ENCODE peak calls at places on chromosomes 7 and 10, in six cellular contexts. B is heart right ventricle, A is OCI-LY7, Z is lower lobe of right lung, E is upper lobe of left lung, N is ovary. F is an unnamed sample.

GRCh38 chr10:3468919-3469638 is 296.5 kb upstream of the PITRM1 start:
- DNase-seq in A (no peak), E (no peak), N (peak; percentile 41), B (peak; percentile 66), Z (peak; percentile 67), F (no peak)

GRCh38 chr7:98244871-98245270 is 7.2 kb downstream of the TECPR1 start:
- DNase-seq in N (no peak), Z (no peak), A (no peak), B (no peak), E (peak; percentile 72), F (no peak)

GRCh38 chr7:153382591-153383225 is 623.2 kb downstream of the ACTR3B start:
- DNase-seq in Z (no peak), E (no peak), A (no peak), B (no peak), N (no peak), F (no peak)

GRCh38 chr10:11601670-11602069 is 9.8 kb downstream of the USP6NL start:
- DNase-seq in A (no peak), N (no peak), E (no peak), Z (no peak), B (no peak), F (no peak)

GRCh38 chr7:107758667-107759066 is 14.7 kb downstream of the CBLL1 start:
- DNase-seq in Z (no peak), E (no peak), N (no peak), A (no peak), B (no peak), F (no peak)

GRCh38 chr10:70283445-70284399 is at the start of gene NPFFR1:
- DNase-seq in Z (no peak), N (no peak), E (peak; percentile 88), B (no peak), A (no peak), F (no peak)

GRCh38 chr10:66586073-66586472 is 339.8 kb upstream of the LRRTM3 start:
- DNase-seq in A (no peak), B (no peak), Z (no peak), N (no peak), E (no peak), F (no peak)

GRCh38 chr10:74177140-74177677 is 26.2 kb downstream of the ADK start:
- DNase-seq in E (peak; percentile 90), B (no peak), A (peak; percentile 43), Z (peak; percentile 64), N (no peak), F (peak; percentile 17)

GRCh38 chr7:65269150-65269856 is 104.4 kb upstream of the ZNF92 start:
- DNase-seq in A (peak; percentile 94), E (no peak), Z (peak; percentile 46), B (peak; percentile 20), N (no peak), F (no peak)

GRCh38 chr7:71261066-71261465 is 129.1 kb downstream of the GALNT17 start:
- DNase-seq in A (no peak), N (no peak), Z (no peak), B (no peak), E (no peak), F (no peak)

GRCh38 chr7:71266912-71267311 is 135.0 kb downstream of the GALNT17 start:
- DNase-seq in A (no peak), Z (no peak), B (no peak), N (no peak), E (no peak), F (no peak)

GRCh38 chr7:71267734-71268133 is 135.8 kb downstream of the GALNT17 start:
- DNase-seq in B (no peak), Z (no peak), E (no peak), A (no peak), N (no peak), F (no peak)

DNA sequence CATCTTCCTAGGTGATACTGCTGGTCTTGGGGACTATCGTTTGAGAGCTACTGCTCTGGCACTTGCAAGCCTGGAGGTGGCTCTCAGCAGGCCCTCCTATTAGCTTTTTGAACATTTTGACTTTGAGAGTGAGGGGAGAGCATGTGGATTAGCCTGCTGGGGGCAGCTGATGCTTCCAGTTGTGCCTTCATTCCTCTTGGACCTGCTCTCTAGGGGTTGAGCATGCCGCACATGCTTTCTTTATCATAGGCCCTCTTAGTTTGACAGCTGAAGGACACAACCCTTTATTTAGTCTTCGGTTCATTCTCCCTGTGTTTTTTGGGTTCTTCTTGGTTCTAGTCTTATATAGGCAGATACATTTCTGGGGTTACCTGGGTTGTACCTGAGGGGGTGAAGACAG is 132.1 kb downstream of the GALNT17 start:
- DNase-seq in A (no peak), N (no peak), E (no peak), Z (no peak), B (peak; percentile 47), F (no peak)
- H3K4me3 ChIP-seq in A (no peak overlapping the region), N (no peak overlapping the region), E (no peak overlapping the region), Z (no peak overlapping the region), B (no peak overlapping the region), F (no peak overlapping the region)

GRCh38 chr7:7564323-7564780 is 2.3 kb upstream of the MIOS start:
- DNase-seq in A (no peak), N (no peak), Z (no peak), B (no peak), E (no peak), F (no peak)
- H3K27ac ChIP-seq in A (no peak overlapping the region), N (no peak overlapping the region), Z (no peak overlapping the region), B (no peak overlapping the region), E (peak overlapping the region; percentile 27), F (no peak overlapping the region)

DNA sequence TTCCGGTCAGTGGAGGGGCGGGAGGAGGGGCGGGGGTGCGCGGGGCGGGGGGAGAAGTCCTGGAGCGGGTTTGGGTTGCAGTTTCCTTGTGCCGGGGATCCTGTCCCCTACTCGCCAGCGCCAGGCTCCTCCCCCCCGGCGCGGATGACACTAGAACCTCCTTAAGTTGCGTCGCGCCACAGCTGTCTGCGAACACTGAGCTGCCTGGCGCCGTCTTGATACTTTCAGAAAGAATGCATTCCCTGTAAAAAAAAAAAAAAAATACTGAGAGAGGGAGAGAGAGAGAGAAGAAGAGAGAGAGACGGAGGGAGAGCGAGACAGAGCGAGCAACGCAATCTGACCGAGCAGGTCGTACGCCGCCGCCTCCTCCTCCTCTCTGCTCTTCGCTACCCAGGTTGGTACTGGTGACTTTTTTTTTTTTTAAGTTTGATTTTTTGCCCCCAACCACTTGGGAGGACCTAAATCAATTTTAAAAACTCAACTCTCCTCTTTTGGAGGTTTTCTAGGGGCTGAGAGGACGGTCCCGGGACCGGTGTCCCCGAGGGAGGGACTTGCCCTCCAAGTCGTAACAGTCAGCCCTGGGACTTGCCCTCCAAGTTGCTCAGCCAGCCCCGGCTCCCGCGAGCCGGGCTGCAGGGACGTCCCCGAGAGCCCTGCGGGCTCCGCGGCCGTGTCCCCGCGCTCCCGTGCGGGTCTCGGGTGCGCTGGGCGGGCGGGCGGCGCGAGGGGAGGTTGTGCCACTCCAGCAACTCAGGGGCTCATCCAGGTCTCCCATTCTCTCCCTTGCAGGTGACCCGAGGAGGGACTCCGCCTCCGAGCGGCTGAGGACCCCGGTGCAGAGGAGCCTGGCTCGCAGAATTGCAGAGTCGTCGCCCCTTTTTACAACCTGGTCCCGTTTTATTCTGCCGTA is at the start of gene GATA3:
- DNase-seq in B (peak; percentile 58), N (no peak), Z (peak; percentile 78), E (peak; percentile 89), A (no peak), F (no peak)
- H3K4me3 ChIP-seq in B (peak within 1 kb of the TSS; percentile 36), N (peak within 1 kb of the TSS; percentile 32), Z (peak within 1 kb of the TSS; percentile 60), E (peak within 1 kb of the TSS; percentile 54), A (peak within 1 kb of the TSS; percentile 51), F (peak within 1 kb of the TSS; percentile 20)

GRCh38 chr10:58653139-58653538 is 140.5 kb downstream of the BICC1 start:
- DNase-seq in N (no peak), E (no peak), B (no peak), Z (no peak), A (no peak), F (no peak)
- H3K27ac ChIP-seq in N (no peak overlapping the region), E (no peak overlapping the region), B (no peak overlapping the region), Z (no peak overlapping the region), A (no peak overlapping the region), F (no peak overlapping the region)

GRCh38 chr7:26280097-26280496 is 11.6 kb upstream of the SNX10 start:
- DNase-seq in A (no peak), Z (no peak), E (no peak), N (no peak), B (no peak), F (no peak)

GRCh38 chr7:26280723-26281122 is 10.9 kb upstream of the SNX10 start:
- DNase-seq in B (no peak), N (no peak), Z (no peak), E (no peak), A (no peak), F (no peak)

GRCh38 chr7:26275213-26275612 is 16.4 kb upstream of the SNX10 start:
- DNase-seq in A (no peak), N (no peak), Z (no peak), E (no peak), B (no peak), F (no peak)

GRCh38 chr7:26278769-26279168 is 12.9 kb upstream of the SNX10 start:
- DNase-seq in N (no peak), Z (no peak), B (no peak), A (peak; percentile 70), E (no peak), F (no peak)

GRCh38 chr7:26279405-26279804 is 12.3 kb upstream of the SNX10 start:
- DNase-seq in N (no peak), Z (no peak), E (no peak), A (no peak), B (no peak), F (no peak)
- H3K4me3 ChIP-seq in N (no peak overlapping the region), Z (no peak overlapping the region), E (no peak overlapping the region), A (no peak overlapping the region), B (no peak overlapping the region), F (no peak overlapping the region)

DNA sequence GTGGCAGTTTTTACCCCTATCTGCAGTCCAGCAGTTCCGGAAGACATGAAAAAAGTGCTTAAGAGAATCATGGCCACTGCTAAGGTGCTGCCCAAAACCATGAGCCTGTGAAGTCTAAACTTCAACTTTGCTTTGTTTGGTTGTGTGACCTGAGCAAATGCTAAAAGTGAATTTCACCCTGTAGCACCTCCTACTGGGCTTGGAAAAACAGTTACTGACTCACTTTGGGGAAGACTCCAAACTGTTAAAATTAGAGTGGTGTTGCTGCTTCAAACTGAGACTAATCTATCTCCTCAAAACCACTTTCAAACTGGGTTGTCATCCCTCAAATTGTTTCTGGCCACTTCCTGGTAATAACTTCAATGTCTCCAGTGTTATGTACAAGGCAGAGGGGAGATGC is 21.3 kb downstream of the MKX start:
- DNase-seq in Z (no peak), N (no peak), E (no peak), B (no peak), A (no peak), F (no peak)
- H3K27ac ChIP-seq in Z (no peak overlapping the region), N (no peak overlapping the region), E (no peak overlapping the region), B (no peak overlapping the region), A (no peak overlapping the region), F (no peak overlapping the region)

GRCh38 chr10:24874133-24874532 is 78.3 kb downstream of the PRTFDC1 start:
- DNase-seq in E (no peak), N (no peak), B (no peak), Z (no peak), A (no peak), F (no peak)

GRCh38 chr10:24872049-24872789 is 80.2 kb downstream of the PRTFDC1 start:
- DNase-seq in N (no peak), E (no peak), Z (no peak), B (no peak), A (no peak), F (peak; percentile 50)

GRCh38 chr10:24871501-24871900 is 80.9 kb downstream of the PRTFDC1 start:
- DNase-seq in N (no peak), A (no peak), B (no peak), E (no peak), Z (no peak), F (no peak)

GRCh38 chr10:24872790-24873182 is 79.6 kb downstream of the PRTFDC1 start:
- DNase-seq in E (no peak), B (no peak), N (no peak), Z (no peak), A (no peak), F (no peak)

GRCh38 chr10:24873281-24873683 is 79.1 kb downstream of the PRTFDC1 start:
- DNase-seq in B (no peak), E (no peak), A (no peak), N (peak; percentile 22), Z (no peak), F (no peak)
- H3K4me3 ChIP-seq in B (no peak overlapping the region), E (no peak overlapping the region), A (no peak overlapping the region), N (no peak overlapping the region), Z (no peak overlapping the region), F (no peak overlapping the region)